ENCODE peak calls at places on chromosome 13, in five cellular contexts. J is stimulated activated CD4-positive, alpha-beta T cell treated with anti-CD3 and anti-CD28 coated beads, TNF-alpha, amount 100 ng/mL, for 48 hours; Z is breast epithelium; V is GM04503; G is naive B cell. S is an unnamed sample.

GRCh38 chr13:30222253-30222652 is 85.1 kb downstream of the KATNAL1 start:
- DNase-seq in V (no peak), J (no peak), Z (no peak), G (no peak), S (no peak)

GRCh38 chr13:44870456-44870929 is 118.8 kb downstream of the NUFIP1 start:
- DNase-seq in J (no peak), G (no peak), V (no peak), Z (no peak), S (no peak)

GRCh38 chr13:70795484-70795883 is 687.2 kb upstream of the KLHL1 start:
- DNase-seq in J (no peak), V (no peak), G (no peak), Z (no peak), S (no peak)

GRCh38 chr13:26299168-26299788 is 45.3 kb downstream of the CDK8 start:
- DNase-seq in Z (no peak), G (no peak), V (no peak), J (no peak), S (no peak)

GRCh38 chr13:101258071-101258470 is 158.2 kb downstream of the NALCN start:
- DNase-seq in G (no peak), Z (no peak), J (peak; percentile 56), V (peak; percentile 67), S (no peak)

GRCh38 chr13:97339989-97340361 is 94.0 kb upstream of the RAP2A start:
- DNase-seq in V (no peak), G (no peak), J (no peak), Z (no peak), S (no peak)

GRCh38 chr13:81197483-81197882 is 856.6 kb upstream of the SPRY2 start:
- DNase-seq in G (no peak), J (no peak), Z (no peak), V (no peak), S (no peak)

GRCh38 chr13:107170270-107170931 is 602.5 kb upstream of the ARGLU1 start:
- DNase-seq in V (no peak), Z (no peak), G (no peak), J (no peak), S (no peak)

GRCh38 chr13:108929532-108929931 is 300.1 kb downstream of the MYO16 start:
- DNase-seq in G (no peak), V (no peak), J (no peak), Z (no peak), S (no peak)

GRCh38 chr13:37701972-37702371 is 103.4 kb upstream of the POSTN start:
- DNase-seq in G (no peak), Z (no peak), V (peak; percentile 97), J (no peak), S (no peak)

GRCh38 chr13:25738342-25738771 is 313.5 kb downstream of the SHISA2 start:
- DNase-seq in V (no peak), Z (no peak), G (no peak), J (no peak), S (peak; percentile 29)

GRCh38 chr13:40969169-40969901 is 49.8 kb downstream of the ELF1 start:
- DNase-seq in J (no peak), G (no peak), Z (no peak), V (no peak), S (no peak)

GRCh38 chr13:45361596-45362206 is 20.7 kb upstream of the TPT1 start:
- DNase-seq in G (no peak), V (no peak), J (no peak), Z (peak; percentile 6), S (peak; percentile 42)

GRCh38 chr13:97194473-97194872 is 27.7 kb upstream of the MBNL2 start:
- DNase-seq in J (no peak), G (no peak), V (no peak), Z (no peak), S (peak; percentile 78)

GRCh38 chr13:62309904-62310303 is 894.3 kb upstream of the PCDH20 start:
- DNase-seq in Z (no peak), V (no peak), J (no peak), G (no peak), S (no peak)

GRCh38 chr13:104098421-104098820 is 1032.2 kb upstream of the SLC10A2 start:
- DNase-seq in Z (no peak), J (no peak), V (no peak), G (no peak), S (no peak)

GRCh38 chr13:46866150-46866549 is 30.7 kb downstream of the HTR2A start:
- DNase-seq in V (no peak), Z (no peak), J (no peak), G (no peak), S (peak; percentile 50)

GRCh38 chr13:79678100-79678499 is 197.1 kb downstream of the NDFIP2 start:
- DNase-seq in J (no peak), Z (no peak), V (no peak), G (no peak), S (no peak)

GRCh38 chr13:21318891-21319532 is 140.1 kb downstream of the ZDHHC20 start:
- DNase-seq in V (no peak), J (no peak), G (no peak), Z (no peak), S (no peak)

GRCh38 chr13:110640591-110641029 is 25.3 kb downstream of the NAXD start:
- DNase-seq in V (no peak), G (no peak), Z (no peak), J (no peak), S (no peak)

GRCh38 chr13:102311433-102311796 is 90.4 kb downstream of the FGF14 start:
- DNase-seq in V (no peak), G (no peak), Z (no peak), J (no peak), S (no peak)

GRCh38 chr13:112730157-112730671 is 40.4 kb downstream of the ATP11A start:
- DNase-seq in V (no peak), G (no peak), Z (no peak), J (no peak), S (no peak)

GRCh38 chr13:82655518-82655855 is 1226.8 kb downstream of the SLITRK1 start:
- DNase-seq in J (no peak), G (no peak), V (no peak), Z (no peak), S (no peak)

GRCh38 chr13:43994999-43995859 is 115.5 kb downstream of the LACC1 start:
- DNase-seq in Z (no peak), G (no peak), V (no peak), J (no peak), S (peak; percentile 36)

GRCh38 chr13:36528105-36528504 is 95.8 kb downstream of the CCNA1 start:
- DNase-seq in J (no peak), G (no peak), Z (no peak), V (no peak), S (no peak)

GRCh38 chr13:76969488-76970365 is 21.4 kb downstream of the ACOD1 start:
- DNase-seq in G (no peak), Z (no peak), V (peak; percentile 8), J (no peak), S (no peak)

GRCh38 chr13:79492313-79492798 is 11.4 kb downstream of the NDFIP2 start:
- DNase-seq in V (no peak), Z (no peak), J (peak; percentile 31), G (no peak), S (no peak)

GRCh38 chr13:29800687-29801086 is 49.7 kb downstream of the UBL3 start:
- DNase-seq in Z (no peak), V (no peak), J (no peak), G (no peak), S (no peak)

GRCh38 chr13:43239441-43239840 is 216.1 kb downstream of the DNAJC15 start:
- DNase-seq in J (no peak), G (no peak), Z (no peak), V (no peak), S (no peak)

GRCh38 chr13:87919956-87920355 is 248.8 kb downstream of the SLITRK5 start:
- DNase-seq in J (no peak), V (no peak), G (no peak), Z (no peak), S (no peak)

GRCh38 chr13:24842533-24843278 is 78.7 kb downstream of the RNF17 start:
- DNase-seq in V (no peak), Z (no peak), G (no peak), J (no peak), S (no peak)

S was measured in erythroblast.